ENCODE peak calls at places on chromosome 2, in seven cellular contexts. E is EL, L is sciatic nerve, Y is neural crest cell, J is endothelial cell of umbilical vein, C is WTC11, W is lower leg skin. D is an unnamed sample.

GRCh38 chr2:239540174-239540573 is 139.4 kb upstream of the HDAC4 start:
- DNase-seq in E (no peak), J (no peak), W (no peak), L (peak; percentile 45), Y (no peak), C (no peak), D (peak; percentile 10)

GRCh38 chr2:43519711-43520221 is 76.1 kb downstream of the THADA start:
- DNase-seq in E (peak; percentile 84), Y (no peak), J (peak; percentile 83), C (no peak), L (no peak), W (no peak), D (no peak)

GRCh38 chr2:28610583-28611201 is 114.8 kb downstream of the PLB1 start:
- DNase-seq in Y (no peak), W (no peak), L (no peak), C (no peak), E (peak; percentile 87), J (peak; percentile 92), D (peak; percentile 74)

GRCh38 chr2:32772623-32773221 is 144.9 kb downstream of the TTC27 start:
- DNase-seq in J (peak; percentile 75), Y (peak; percentile 5), L (no peak), E (peak; percentile 67), W (no peak), C (peak; percentile 17), D (no peak)

GRCh38 chr2:33013684-33014110 is 66.9 kb downstream of the LTBP1 start:
- DNase-seq in W (no peak), E (no peak), L (no peak), Y (no peak), J (peak; percentile 69), C (no peak), D (no peak)

GRCh38 chr2:100580474-100581264 is 17.9 kb downstream of the PDCL3 start:
- DNase-seq in C (no peak), J (peak; percentile 28), E (no peak), Y (no peak), L (no peak), W (peak; percentile 85), D (no peak)

GRCh38 chr2:60152226-60152833 is 401.1 kb downstream of the BCL11A start:
- DNase-seq in W (no peak), L (no peak), J (no peak), Y (peak; percentile 15), E (peak; percentile 7), C (no peak), D (no peak)

GRCh38 chr2:241680827-241681599 is 5.6 kb downstream of the DTYMK start:
- DNase-seq in L (no peak), J (peak; percentile 52), E (peak; percentile 98), W (no peak), Y (no peak), C (no peak), D (no peak)